ENCODE peak calls at places on chromosomes 7 and 10, in four cellular contexts. T is H1, J is SK-N-SH, Z is HepG2. G is an unnamed sample.

GRCh38 chr10:47402681-47403301 is 18.7 kb upstream of the ZNF488 start:
- DNase-seq in J (no peak), T (peak; percentile 68), Z (peak; percentile 70), G (peak; percentile 79)

GRCh38 chr10:133349577-133350011 is 2.4 kb downstream of the PRAP1 start:
- DNase-seq in Z (no peak), J (no peak), T (no peak), G (no peak)

GRCh38 chr10:125720002-125720382 is 483 bp downstream of the EDRF1 start:
- DNase-seq in T (no peak), Z (peak; percentile 7), J (no peak), G (no peak)

GRCh38 chr7:29123611-29124190 is 22.6 kb downstream of the CPVL start:
- DNase-seq in J (no peak), T (no peak), Z (no peak), G (no peak)

GRCh38 chr7:148214101-148214500 is 376.5 kb upstream of the C7orf33 start:
- DNase-seq in Z (no peak), J (no peak), T (no peak), G (no peak)

GRCh38 chr7:37372750-37373149 is 75.9 kb downstream of the ELMO1 start:
- DNase-seq in J (peak; percentile 86), Z (no peak), T (no peak), G (no peak)

GRCh38 chr10:71339796-71340589 is 20.9 kb downstream of the SLC29A3 start:
- DNase-seq in T (no peak), J (no peak), Z (peak; percentile 99), G (peak; percentile 68)

GRCh38 chr7:46390042-46390441 is 469.0 kb upstream of the IGFBP3 start:
- DNase-seq in T (no peak), Z (no peak), J (no peak), G (no peak)

GRCh38 chr10:101393378-101393777 is 39.4 kb downstream of the BTRC start:
- DNase-seq in Z (no peak), J (no peak), T (no peak), G (no peak)

GRCh38 chr7:69799990-69800389 is 201.7 kb downstream of the AUTS2 start:
- DNase-seq in Z (no peak), T (no peak), J (no peak), G (no peak)

GRCh38 chr10:124999433-125000365 is 57.8 kb downstream of the ZRANB1 start:
- DNase-seq in T (no peak), J (peak; percentile 27), Z (no peak), G (no peak)

GRCh38 chr10:133276435-133277201 is at the start of gene ADAM8:
- DNase-seq in Z (no peak), J (peak; percentile 72), T (peak; percentile 92), G (peak; percentile 44)

GRCh38 chr7:43904533-43905208 is 1.7 kb downstream of the URGCP start:
- DNase-seq in Z (peak; percentile 13), J (no peak), T (no peak), G (no peak)

GRCh38 chr10:92816106-92816505 is 32.2 kb upstream of the EXOC6 start:
- DNase-seq in Z (no peak), T (no peak), J (no peak), G (no peak)

GRCh38 chr10:72320676-72321247 is 34.0 kb downstream of the DNAJB12 start:
- DNase-seq in Z (peak; percentile 93), T (peak; percentile 76), J (peak; percentile 86), G (no peak)

GRCh38 chr10:92240289-92241157 is 50.4 kb downstream of the CPEB3 start:
- DNase-seq in J (peak; percentile 76), T (peak; percentile 47), Z (peak; percentile 75), G (peak; percentile 85)

GRCh38 chr10:85043207-85043606 is 714.8 kb downstream of the CCSER2 start:
- DNase-seq in T (peak; percentile 45), J (no peak), Z (no peak), G (no peak)

GRCh38 chr10:104650072-104650471 is 9.0 kb downstream of the SORCS3 start:
- DNase-seq in Z (no peak), T (no peak), J (peak; percentile 30), G (peak; percentile 43)

GRCh38 chr10:118106426-118106825 is 59.7 kb upstream of the RAB11FIP2 start:
- DNase-seq in J (no peak), Z (peak; percentile 20), T (no peak), G (no peak)

GRCh38 chr7:142889825-142890224 is 4.3 kb upstream of the TRPV6 start:
- DNase-seq in J (no peak), T (no peak), Z (no peak), G (no peak)

DNA sequence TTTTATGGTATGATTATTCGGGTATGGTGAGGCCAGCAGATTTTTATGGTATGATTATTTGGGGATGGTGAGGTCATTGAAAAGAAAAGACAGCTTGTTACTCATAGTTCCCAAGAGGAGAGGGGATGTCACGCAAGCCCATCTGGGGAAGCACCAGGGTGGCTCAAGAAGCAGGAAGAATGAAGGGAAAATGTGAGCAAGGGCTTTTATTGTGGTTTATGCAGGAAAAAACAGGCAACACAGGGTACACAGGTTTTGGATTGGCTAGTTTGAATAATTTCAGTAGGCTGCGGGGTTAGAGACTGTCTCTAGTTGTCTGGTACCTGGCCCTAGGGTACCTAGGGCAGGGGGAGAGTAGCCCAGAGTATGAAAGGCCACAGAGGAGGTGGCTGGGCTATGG is 26.8 kb upstream of the DGKI start:
- DNase-seq in T (no peak), Z (no peak), J (no peak), G (no peak)
- TF ChIP-seq JUND in T (no peak), Z (no peak), J (peak; percentile 44), G (no peak)

DNA sequence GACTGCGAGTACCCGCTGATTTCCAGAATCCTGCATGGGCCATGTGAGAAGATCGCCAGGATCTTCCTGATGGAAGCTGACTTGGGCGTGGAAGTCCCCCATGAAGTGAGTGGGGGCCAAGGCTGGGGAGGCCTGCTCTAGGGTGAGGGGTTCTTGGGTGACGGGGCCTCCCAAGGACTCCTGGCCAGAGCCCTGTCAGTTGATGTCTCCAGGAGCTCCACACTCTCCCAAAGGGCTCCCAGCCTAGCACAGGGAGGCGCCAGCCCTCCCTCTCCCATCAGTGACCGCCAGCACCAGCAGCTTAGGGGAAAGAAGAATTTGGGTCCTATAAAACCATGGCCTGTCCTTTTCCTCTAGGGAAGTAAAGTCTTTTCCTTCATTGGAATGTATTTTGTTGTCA is 9.8 kb upstream of the ZNF22 start:
- DNase-seq in T (no peak), Z (no peak), J (no peak), G (no peak)
- TF ChIP-seq JUND in T (no peak), Z (no peak), J (no peak), G (no peak)

GRCh38 chr7:82481499-82482097 is 38.0 kb upstream of the CACNA2D1 start:
- DNase-seq in J (peak; percentile 50), T (no peak), Z (peak; percentile 2), G (peak; percentile 40)
- TF ChIP-seq JUND in J (no peak), T (no peak), Z (no peak), G (no peak)

GRCh38 chr7:110061387-110061786 is 1029.5 kb upstream of the LRRN3 start:
- DNase-seq in J (no peak), Z (no peak), T (no peak), G (no peak)

DNA sequence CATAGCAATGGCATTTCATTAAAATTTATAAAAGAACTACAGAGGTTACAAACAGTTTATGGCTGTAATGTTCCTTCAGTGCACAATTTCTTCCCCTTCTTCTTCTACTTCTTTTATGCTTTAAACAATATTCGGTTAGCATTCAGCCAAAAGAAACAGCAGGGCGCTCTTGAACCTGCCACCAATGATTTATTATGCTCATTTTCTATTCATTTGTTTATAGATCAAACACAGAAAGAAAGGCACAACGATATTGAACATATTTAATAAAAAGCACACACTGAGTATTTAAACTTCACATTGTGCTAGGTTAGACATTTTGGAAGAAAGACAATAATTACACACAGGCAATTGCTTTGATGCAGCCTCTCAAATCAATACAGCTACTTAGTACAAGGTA is 1025.8 kb upstream of the LRRN3 start:
- DNase-seq in J (no peak), T (no peak), Z (no peak), G (peak; percentile 36)
- TF ChIP-seq JUND in J (no peak), T (no peak), Z (no peak), G (no peak)

DNA sequence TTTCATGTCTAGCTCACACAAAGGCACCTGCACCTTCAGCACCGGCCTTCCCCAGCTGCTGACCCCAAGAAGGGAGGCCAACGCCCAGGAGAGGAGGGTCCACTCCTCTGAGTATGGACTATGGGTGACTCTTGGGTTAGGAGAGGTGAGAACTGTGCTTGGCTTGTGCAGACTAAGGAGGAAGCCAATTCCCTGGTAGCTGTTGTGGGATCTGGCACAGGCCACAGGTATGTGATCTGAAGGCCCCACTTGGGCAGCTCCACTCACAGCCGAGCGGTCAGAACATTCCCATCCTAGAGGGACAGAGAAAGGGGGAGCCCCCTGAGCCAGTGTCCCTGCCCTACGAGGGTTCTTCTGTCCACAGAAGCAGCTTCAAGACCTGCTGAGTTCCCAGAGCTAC is 52.8 kb upstream of the FIGNL1 start:
- DNase-seq in T (no peak), Z (no peak), J (no peak), G (no peak)
- TF ChIP-seq JUND in T (no peak), Z (no peak), J (no peak), G (no peak)

DNA sequence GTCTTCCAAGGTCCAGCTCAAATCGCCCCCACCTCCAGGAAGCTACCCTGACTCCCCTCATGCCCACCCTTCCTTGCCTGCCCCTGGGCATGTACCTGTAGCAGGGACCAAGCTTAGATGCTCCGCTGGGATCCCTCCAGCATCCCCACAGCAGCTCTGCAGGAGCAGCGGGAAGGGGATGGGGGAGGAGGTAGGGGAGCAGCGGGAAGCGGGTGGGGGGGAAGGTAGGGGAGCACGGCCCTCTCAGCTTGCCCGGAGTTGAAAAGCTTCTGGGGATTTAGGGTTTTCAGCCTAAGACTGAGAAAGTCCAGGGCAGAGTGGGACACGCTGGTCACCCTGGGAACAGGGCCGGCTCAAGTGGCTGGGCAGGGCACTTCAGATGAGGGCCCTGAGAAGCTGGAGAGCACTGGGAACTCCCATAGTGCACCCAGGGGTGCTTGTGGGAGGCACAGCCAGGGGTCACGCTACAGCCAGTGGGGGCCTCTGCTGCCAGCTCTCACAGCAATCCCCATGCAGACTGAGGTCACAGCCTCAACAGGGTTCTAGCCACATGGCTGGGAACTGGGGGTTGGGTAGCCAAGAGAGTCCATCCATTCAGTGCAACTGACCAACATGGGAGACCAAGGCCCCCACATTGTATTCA is 13.4 kb downstream of the WDR86 start:
- DNase-seq in T (no peak), J (no peak), Z (no peak), G (no peak)
- TF ChIP-seq JUND in T (no peak), J (no peak), Z (no peak), G (no peak)

GRCh38 chr10:98745645-98746044 is 298.9 kb upstream of the HPS1 start:
- DNase-seq in J (no peak), Z (no peak), T (no peak), G (no peak)

GRCh38 chr10:98748298-98748697 is 301.6 kb upstream of the HPS1 start:
- DNase-seq in J (peak; percentile 24), T (peak; percentile 47), Z (peak; percentile 30), G (no peak)
- TF ChIP-seq JUND in J (no peak), T (no peak), Z (no peak), G (no peak)

GRCh38 chr10:48606530-48607355 is 1.9 kb upstream of the ARHGAP22 start:
- DNase-seq in Z (no peak), J (no peak), T (peak; percentile 33), G (no peak)
- TF ChIP-seq JUND in Z (no peak), J (peak; percentile 81), T (no peak), G (no peak)

GRCh38 chr7:957418-958220 is 3.1 kb upstream of the ADAP1 start:
- DNase-seq in T (no peak), Z (peak; percentile 81), J (peak; percentile 34), G (no peak)
- TF ChIP-seq JUND in T (no peak), Z (peak; percentile 35), J (no peak), G (no peak)

G was measured in T47D.